ENCODE peak calls at places on chromosomes 11 and 22, in seven cellular contexts. One of them, this sample, is unnamed.

GRCh38 chr11:3219281-3219892 is 774 bp upstream of the MRGPRG start:
- DNase-seq in trophoblast cell: no peak
- DNase-seq in neuronal stem cell: no peak
- DNase-seq in H1: no peak
- DNase-seq in H9: peak
- DNase-seq in mesenchymal stem cell: no peak
- DNase-seq in IMR-90: no peak
- DNase-seq in this sample: no peak

GRCh38 chr11:32029721-32030120 is 61.2 kb upstream of the RCN1 start:
- DNase-seq in neuronal stem cell: no peak
- DNase-seq in H1: no peak
- DNase-seq in trophoblast cell: no peak
- DNase-seq in H9: no peak
- DNase-seq in IMR-90: no peak
- DNase-seq in mesenchymal stem cell: no peak
- DNase-seq in this sample: no peak

GRCh38 chr11:109039611-109040010 is 374.7 kb downstream of the DDX10 start:
- DNase-seq in H1: no peak
- DNase-seq in trophoblast cell: no peak
- DNase-seq in H9: no peak
- DNase-seq in IMR-90: no peak
- DNase-seq in mesenchymal stem cell: no peak
- DNase-seq in neuronal stem cell: no peak
- DNase-seq in this sample: no peak

GRCh38 chr11:131349368-131350086 is 20.9 kb upstream of the NTM start:
- DNase-seq in trophoblast cell: no peak
- DNase-seq in IMR-90: no peak
- DNase-seq in H9: no peak
- DNase-seq in mesenchymal stem cell: no peak
- DNase-seq in H1: no peak
- DNase-seq in neuronal stem cell: no peak
- DNase-seq in this sample: peak

GRCh38 chr11:65516135-65516968 is 8.5 kb upstream of the SCYL1 start:
- DNase-seq in mesenchymal stem cell: peak
- DNase-seq in trophoblast cell: no peak
- DNase-seq in neuronal stem cell: no peak
- DNase-seq in H9: no peak
- DNase-seq in H1: no peak
- DNase-seq in IMR-90: no peak
- DNase-seq in this sample: no peak

GRCh38 chr11:83711035-83711630 is 425.0 kb upstream of the CCDC90B start:
- DNase-seq in H9: no peak
- DNase-seq in mesenchymal stem cell: no peak
- DNase-seq in neuronal stem cell: no peak
- DNase-seq in trophoblast cell: peak
- DNase-seq in H1: no peak
- DNase-seq in IMR-90: peak
- DNase-seq in this sample: peak

GRCh38 chr22:49533886-49534285 is 293.8 kb downstream of the BRD1 start:
- DNase-seq in trophoblast cell: no peak
- DNase-seq in neuronal stem cell: no peak
- DNase-seq in IMR-90: no peak
- DNase-seq in H9: no peak
- DNase-seq in mesenchymal stem cell: no peak
- DNase-seq in H1: no peak
- DNase-seq in this sample: no peak

GRCh38 chr11:19560156-19560555 is 152.5 kb upstream of the NAV2 start:
- DNase-seq in mesenchymal stem cell: no peak
- DNase-seq in trophoblast cell: no peak
- DNase-seq in IMR-90: no peak
- DNase-seq in H1: no peak
- DNase-seq in H9: no peak
- DNase-seq in neuronal stem cell: no peak
- DNase-seq in this sample: peak

GRCh38 chr11:44470849-44471248 is 94.6 kb upstream of the CD82 start:
- DNase-seq in H9: no peak
- DNase-seq in trophoblast cell: no peak
- DNase-seq in neuronal stem cell: no peak
- DNase-seq in IMR-90: no peak
- DNase-seq in H1: no peak
- DNase-seq in mesenchymal stem cell: no peak
- DNase-seq in this sample: no peak

GRCh38 chr11:109140857-109141515 is 281.0 kb upstream of the C11orf87 start:
- DNase-seq in neuronal stem cell: no peak
- DNase-seq in IMR-90: no peak
- DNase-seq in trophoblast cell: no peak
- DNase-seq in mesenchymal stem cell: no peak
- DNase-seq in H1: no peak
- DNase-seq in H9: no peak
- DNase-seq in this sample: no peak

GRCh38 chr22:37186228-37186996 is 1.6 kb downstream of the C1QTNF6 start:
- DNase-seq in H1: no peak
- DNase-seq in trophoblast cell: peak
- DNase-seq in H9: peak
- DNase-seq in IMR-90: peak
- DNase-seq in neuronal stem cell: no peak
- DNase-seq in mesenchymal stem cell: peak
- DNase-seq in this sample: peak

GRCh38 chr11:62713343-62713742 is 5.9 kb downstream of the GNG3 start:
- DNase-seq in IMR-90: no peak
- DNase-seq in neuronal stem cell: no peak
- DNase-seq in mesenchymal stem cell: no peak
- DNase-seq in H9: no peak
- DNase-seq in trophoblast cell: peak
- DNase-seq in H1: no peak
- DNase-seq in this sample: peak

GRCh38 chr11:10592331-10592730 is 23.9 kb upstream of the LYVE1 start:
- DNase-seq in IMR-90: peak
- DNase-seq in neuronal stem cell: no peak
- DNase-seq in mesenchymal stem cell: peak
- DNase-seq in trophoblast cell: peak
- DNase-seq in H1: no peak
- DNase-seq in H9: no peak
- DNase-seq in this sample: peak

GRCh38 chr11:10497371-10498021 is 42.4 kb downstream of the AMPD3 start:
- DNase-seq in mesenchymal stem cell: no peak
- DNase-seq in neuronal stem cell: no peak
- DNase-seq in trophoblast cell: no peak
- DNase-seq in H9: no peak
- DNase-seq in IMR-90: no peak
- DNase-seq in H1: no peak
- DNase-seq in this sample: no peak

GRCh38 chr22:45477366-45478107 is 25.1 kb upstream of the FBLN1 start:
- DNase-seq in H9: no peak
- DNase-seq in IMR-90: no peak
- DNase-seq in neuronal stem cell: no peak
- DNase-seq in H1: no peak
- DNase-seq in trophoblast cell: no peak
- DNase-seq in mesenchymal stem cell: no peak
- DNase-seq in this sample: no peak

GRCh38 chr11:2095198-2095520 is 44.0 kb downstream of the IGF2 start:
- DNase-seq in neuronal stem cell: no peak
- DNase-seq in mesenchymal stem cell: no peak
- DNase-seq in trophoblast cell: no peak
- DNase-seq in H9: no peak
- DNase-seq in IMR-90: no peak
- DNase-seq in H1: no peak
- DNase-seq in this sample: no peak

GRCh38 chr11:2092956-2093412 is 46.2 kb downstream of the IGF2 start:
- DNase-seq in H1: no peak
- DNase-seq in mesenchymal stem cell: peak
- DNase-seq in trophoblast cell: peak
- DNase-seq in IMR-90: peak
- DNase-seq in neuronal stem cell: no peak
- DNase-seq in H9: peak
- DNase-seq in this sample: no peak

GRCh38 chr11:2092464-2092910 is 46.7 kb downstream of the IGF2 start:
- DNase-seq in trophoblast cell: no peak
- DNase-seq in H9: no peak
- DNase-seq in H1: no peak
- DNase-seq in mesenchymal stem cell: no peak
- DNase-seq in IMR-90: no peak
- DNase-seq in neuronal stem cell: no peak
- DNase-seq in this sample: no peak

GRCh38 chr11:2094354-2095197 is 44.6 kb downstream of the IGF2 start:
- DNase-seq in H9: no peak
- DNase-seq in H1: no peak
- DNase-seq in IMR-90: no peak
- DNase-seq in mesenchymal stem cell: no peak
- DNase-seq in trophoblast cell: no peak
- DNase-seq in neuronal stem cell: no peak
- DNase-seq in this sample: no peak

GRCh38 chr11:2093575-2094353 is 45.4 kb downstream of the IGF2 start:
- DNase-seq in trophoblast cell: no peak
- DNase-seq in H1: no peak
- DNase-seq in mesenchymal stem cell: no peak
- DNase-seq in IMR-90: no peak
- DNase-seq in neuronal stem cell: no peak
- DNase-seq in H9: no peak
- DNase-seq in this sample: no peak
- H4K8ac ChIP-seq in trophoblast cell: no peak
- H4K8ac ChIP-seq in H1: no peak
- H4K8ac ChIP-seq in mesenchymal stem cell: no peak
- H4K8ac ChIP-seq in IMR-90: no peak
- H4K8ac ChIP-seq in neuronal stem cell: no peak
- H4K8ac ChIP-seq in H9: no peak
- H4K8ac ChIP-seq in this sample: no peak

DNA sequence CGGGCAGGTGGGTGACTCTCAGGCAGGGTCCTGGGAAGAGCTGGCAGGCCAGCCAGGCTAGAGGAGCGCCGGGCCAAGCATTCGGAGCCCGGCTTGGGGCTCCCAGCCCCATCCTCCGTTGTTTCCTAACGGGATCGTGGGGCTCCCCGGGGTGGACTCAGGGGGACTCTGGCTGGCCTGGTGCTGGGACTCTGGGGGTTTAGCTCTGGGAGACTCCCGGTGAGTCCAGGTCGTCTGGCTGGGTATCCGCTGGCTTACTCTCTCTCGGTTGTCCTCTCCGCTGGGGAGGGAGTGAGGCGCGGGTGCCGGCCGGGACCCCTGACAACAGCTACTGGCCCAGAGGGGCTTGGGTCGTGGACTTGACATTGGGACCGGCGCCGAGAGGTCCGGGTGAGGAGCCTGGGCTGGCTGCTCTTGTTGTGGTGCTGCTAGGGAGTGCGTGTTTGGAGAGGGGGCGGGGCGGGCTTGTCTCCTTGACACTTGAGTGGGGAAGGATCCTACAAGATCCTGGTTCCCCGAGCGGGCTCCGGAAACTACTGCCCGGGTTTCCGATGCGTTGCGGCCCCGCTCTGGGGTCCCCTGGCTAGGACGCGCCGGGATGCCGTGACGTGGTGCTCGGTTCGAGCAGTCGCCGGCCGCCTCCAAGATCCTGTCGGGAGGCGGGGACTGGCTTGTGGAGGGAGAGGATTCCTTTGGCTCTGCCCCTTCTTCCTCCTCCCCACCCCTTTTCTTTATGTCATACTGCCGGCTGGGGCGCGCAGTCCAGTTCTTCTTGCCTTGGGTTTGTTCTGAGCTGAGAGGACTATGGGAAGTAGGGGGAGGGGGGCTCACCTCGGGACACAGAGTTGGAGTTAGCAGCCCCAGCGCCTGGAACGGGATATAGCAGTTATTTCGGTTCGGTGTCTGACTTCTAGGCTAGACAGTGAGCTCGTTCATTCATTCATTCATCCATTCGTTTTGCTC is 585 bp downstream of the EMSY start:
- DNase-seq in IMR-90: peak
- DNase-seq in mesenchymal stem cell: peak
- DNase-seq in trophoblast cell: peak
- DNase-seq in H1: peak
- DNase-seq in neuronal stem cell: peak
- DNase-seq in H9: peak
- DNase-seq in this sample: peak
- H2BK120ac ChIP-seq in IMR-90: peak
- H2BK120ac ChIP-seq in mesenchymal stem cell: peak
- H2BK120ac ChIP-seq in trophoblast cell: peak
- H2BK120ac ChIP-seq in H1: no peak
- H2BK120ac ChIP-seq in neuronal stem cell: peak
- H2BK120ac ChIP-seq in H9: no peak
- H2BK120ac ChIP-seq in this sample: peak

DNA sequence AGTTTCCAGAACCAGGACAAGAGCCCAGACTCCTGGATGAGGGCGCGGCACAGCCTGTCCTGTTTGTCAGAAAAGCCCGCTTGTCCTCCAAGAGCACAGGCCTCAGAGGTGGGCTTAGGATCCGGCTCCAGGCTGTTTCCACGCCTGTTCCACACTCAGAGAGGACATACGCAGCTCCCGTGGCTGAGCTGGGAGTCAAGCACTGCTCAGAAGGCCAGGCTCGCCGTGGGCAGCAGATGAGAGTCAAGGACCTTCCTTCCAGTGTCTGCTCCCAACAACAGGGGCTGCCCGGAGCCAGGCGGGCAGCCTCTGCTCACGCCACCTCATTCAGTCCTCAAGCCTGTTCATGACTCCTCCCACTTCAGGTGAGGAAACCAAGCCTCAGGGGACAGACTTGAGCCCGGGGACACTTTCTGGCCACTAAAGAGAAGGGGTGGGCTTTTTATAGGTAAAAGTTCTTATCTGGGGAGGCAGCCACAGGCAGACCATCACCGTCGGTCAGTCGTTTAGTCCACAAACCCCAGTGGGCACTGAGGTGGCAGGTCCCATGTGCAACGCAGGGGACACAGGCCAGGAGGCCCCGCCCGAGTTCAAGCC is 3.8 kb downstream of the CYB5R3 start:
- DNase-seq in trophoblast cell: peak
- DNase-seq in neuronal stem cell: no peak
- DNase-seq in IMR-90: no peak
- DNase-seq in mesenchymal stem cell: no peak
- DNase-seq in H1: no peak
- DNase-seq in H9: peak
- DNase-seq in this sample: no peak
- H3K4me2 ChIP-seq in trophoblast cell: no peak
- H3K4me2 ChIP-seq in neuronal stem cell: no peak
- H3K4me2 ChIP-seq in IMR-90: peak
- H3K4me2 ChIP-seq in mesenchymal stem cell: peak
- H3K4me2 ChIP-seq in H1: peak
- H3K4me2 ChIP-seq in H9: no peak
- H3K4me2 ChIP-seq in this sample: no peak

GRCh38 chr22:41838842-41839618 is 6.1 kb downstream of the SREBF2 start:
- DNase-seq in H9: no peak
- DNase-seq in IMR-90: no peak
- DNase-seq in trophoblast cell: no peak
- DNase-seq in H1: no peak
- DNase-seq in neuronal stem cell: no peak
- DNase-seq in mesenchymal stem cell: no peak
- DNase-seq in this sample: no peak

GRCh38 chr22:41844036-41844435 is 11.1 kb downstream of the SREBF2 start:
- DNase-seq in mesenchymal stem cell: no peak
- DNase-seq in IMR-90: no peak
- DNase-seq in H1: no peak
- DNase-seq in neuronal stem cell: no peak
- DNase-seq in trophoblast cell: no peak
- DNase-seq in H9: no peak
- DNase-seq in this sample: no peak

GRCh38 chr22:41842996-41843970 is 10.4 kb downstream of the SREBF2 start:
- DNase-seq in trophoblast cell: peak
- DNase-seq in mesenchymal stem cell: no peak
- DNase-seq in neuronal stem cell: no peak
- DNase-seq in H1: no peak
- DNase-seq in IMR-90: no peak
- DNase-seq in H9: no peak
- DNase-seq in this sample: no peak

GRCh38 chr22:41840216-41840615 is 7.3 kb downstream of the SREBF2 start:
- DNase-seq in trophoblast cell: no peak
- DNase-seq in mesenchymal stem cell: no peak
- DNase-seq in H1: no peak
- DNase-seq in IMR-90: no peak
- DNase-seq in H9: no peak
- DNase-seq in neuronal stem cell: no peak
- DNase-seq in this sample: no peak

GRCh38 chr22:41841085-41841712 is 8.3 kb downstream of the SREBF2 start:
- DNase-seq in neuronal stem cell: no peak
- DNase-seq in trophoblast cell: peak
- DNase-seq in IMR-90: no peak
- DNase-seq in H1: no peak
- DNase-seq in mesenchymal stem cell: no peak
- DNase-seq in H9: no peak
- DNase-seq in this sample: no peak
- H4K8ac ChIP-seq in neuronal stem cell: no peak
- H4K8ac ChIP-seq in trophoblast cell: no peak
- H4K8ac ChIP-seq in IMR-90: no peak
- H4K8ac ChIP-seq in H1: no peak
- H4K8ac ChIP-seq in mesenchymal stem cell: no peak
- H4K8ac ChIP-seq in H9: no peak
- H4K8ac ChIP-seq in this sample: no peak